ENCODE peak calls at places on chromosomes 16 and 17, in six cellular contexts. M is skeletal muscle cell, T is GM23248, H is breast epithelium, U is left kidney, J is MM.1S. I is an unnamed sample.

GRCh38 chr17:15261818-15262290 is 3.3 kb downstream of the PMP22 start:
- DNase-seq in M (no peak), T (peak), H (no peak), U (peak), J (no peak), I (no peak)

GRCh38 chr17:32015245-32016013 is 8.2 kb downstream of the LRRC37B start:
- DNase-seq in M (no peak), T (no peak), H (no peak), U (peak), J (no peak), I (no peak)

GRCh38 chr16:7013990-7014389 is 318.7 kb upstream of the RBFOX1 start:
- DNase-seq in M (no peak), T (peak), H (no peak), U (peak), J (peak), I (no peak)

GRCh38 chr17:76107507-76107906 is 3.9 kb upstream of the EXOC7 start:
- DNase-seq in M (no peak), T (peak), H (no peak), U (peak), J (peak), I (no peak)

GRCh38 chr17:39177256-39177655 is 11.3 kb upstream of the ARL5C start:
- DNase-seq in M (no peak), T (no peak), H (no peak), U (peak), J (no peak), I (no peak)

GRCh38 chr17:50015146-50015545 is 20.1 kb upstream of the DLX3 start:
- DNase-seq in M (no peak), T (no peak), H (no peak), U (no peak), J (no peak), I (no peak)

GRCh38 chr17:35901776-35902175 is 21.6 kb upstream of the CCL5 start:
- DNase-seq in M (no peak), T (no peak), H (no peak), U (no peak), J (no peak), I (no peak)

GRCh38 chr17:42347198-42347597 is 41.0 kb downstream of the STAT3 start:
- DNase-seq in M (no peak), T (peak), H (no peak), U (no peak), J (no peak), I (peak)

GRCh38 chr17:51224615-51225262 is 35.1 kb downstream of the MBTD1 start:
- DNase-seq in M (no peak), T (no peak), H (no peak), U (no peak), J (no peak), I (no peak)

GRCh38 chr16:51337662-51338061 is 186.6 kb upstream of the SALL1 start:
- DNase-seq in M (no peak), T (peak), H (no peak), U (peak), J (no peak), I (no peak)

I was measured in BJ.